ENCODE peak calls at places on chromosome 6, in six cellular contexts. X is CD8-positive, alpha-beta T cell; T is H9; F is stomach; J is fibroblast of lung; Q is cardiac muscle cell. I is an unnamed sample.

GRCh38 chr6:3648724-3649123 is 102.8 kb downstream of the PXDC1 start:
- DNase-seq in X (no peak), T (no peak), F (no peak), J (no peak), Q (no peak), I (no peak)

GRCh38 chr6:56361812-56362211 is 114.4 kb upstream of the COL21A1 start:
- DNase-seq in X (no peak), T (no peak), F (no peak), J (no peak), Q (no peak), I (no peak)

GRCh38 chr6:33694401-33694931 is 17.0 kb downstream of the UQCC2 start:
- DNase-seq in X (peak; percentile 73), T (no peak), F (no peak), J (peak; percentile 66), Q (peak; percentile 46), I (peak; percentile 62)

GRCh38 chr6:147922764-147923163 is 414.3 kb downstream of the SAMD5 start:
- DNase-seq in X (no peak), T (no peak), F (no peak), J (no peak), Q (no peak), I (no peak)

GRCh38 chr6:36739947-36740817 is 42.6 kb downstream of the RAB44 start:
- DNase-seq in X (no peak), T (no peak), F (no peak), J (no peak), Q (no peak), I (no peak)

GRCh38 chr6:170099387-170099786 is 191.5 kb downstream of the DLL1 start:
- DNase-seq in X (no peak), T (no peak), F (peak; percentile 13), J (no peak), Q (no peak), I (no peak)

GRCh38 chr6:137982418-137983189 is 115.5 kb downstream of the TNFAIP3 start:
- DNase-seq in X (no peak), T (no peak), F (no peak), J (no peak), Q (no peak), I (no peak)

GRCh38 chr6:96301023-96301422 is 220.6 kb upstream of the UFL1 start:
- DNase-seq in X (no peak), T (no peak), F (no peak), J (no peak), Q (no peak), I (no peak)

GRCh38 chr6:149975400-149975799 is 11.7 kb downstream of the ULBP1 start:
- DNase-seq in X (no peak), T (no peak), F (no peak), J (no peak), Q (no peak), I (no peak)

GRCh38 chr6:82686719-82687118 is 323.1 kb downstream of the TPBG start:
- DNase-seq in X (no peak), T (no peak), F (no peak), J (no peak), Q (no peak), I (no peak)

GRCh38 chr6:77124604-77125003 is 338.7 kb downstream of the HTR1B start:
- DNase-seq in X (no peak), T (no peak), F (no peak), J (no peak), Q (peak; percentile 6), I (no peak)

GRCh38 chr6:73732845-73733675 is 37.1 kb downstream of the CD109 start:
- DNase-seq in X (peak; percentile 67), T (peak; percentile 71), F (peak; percentile 59), J (peak; percentile 82), Q (peak; percentile 86), I (peak; percentile 42)

GRCh38 chr6:83221886-83222479 is 28.8 kb downstream of the RWDD2A start:
- DNase-seq in X (no peak), T (no peak), F (no peak), J (peak; percentile 70), Q (peak; percentile 67), I (no peak)

GRCh38 chr6:158764188-158764849 is 54.8 kb downstream of the EZR start:
- DNase-seq in X (no peak), T (no peak), F (no peak), J (no peak), Q (no peak), I (no peak)

GRCh38 chr6:111482236-111482958 is 621 bp downstream of the REV3L start:
- DNase-seq in X (peak; percentile 46), T (no peak), F (peak; percentile 56), J (no peak), Q (peak; percentile 45), I (peak; percentile 48)

GRCh38 chr6:16765235-16765634 is 4.0 kb upstream of the ATXN1 start:
- DNase-seq in X (no peak), T (no peak), F (no peak), J (no peak), Q (no peak), I (no peak)
- H3K4me1 ChIP-seq in X (peaks cover 36% of the 10 kb centered on the region), T (peaks cover 2% of the 10 kb centered on the region), F (peaks cover 29% of the 10 kb centered on the region), J (peaks cover 25% of the 10 kb centered on the region), Q (peaks cover 26% of the 10 kb centered on the region), I (peaks cover 45% of the 10 kb centered on the region)

DNA sequence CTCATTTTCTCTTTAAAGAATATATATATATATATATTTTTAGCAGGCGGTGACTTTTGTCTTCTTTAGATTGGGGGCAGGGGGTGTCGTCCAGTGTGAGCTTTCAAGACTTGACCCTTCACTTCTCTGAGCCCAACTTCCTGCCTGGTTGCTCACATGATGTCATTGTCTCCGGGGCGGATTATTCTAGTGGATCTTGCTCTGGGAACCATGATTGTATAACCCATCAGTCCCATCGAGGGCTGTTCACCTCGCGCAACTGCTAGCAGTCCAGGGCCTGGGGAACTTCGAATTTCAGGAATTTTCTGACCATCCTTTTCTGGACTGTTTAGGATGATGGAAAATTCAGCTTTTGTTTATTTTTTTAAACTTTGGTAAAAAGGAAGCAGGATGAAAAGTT is 1.0 kb downstream of the IGF2R start:
- DNase-seq in X (peak; percentile 35), T (no peak), F (peak; percentile 46), J (peak; percentile 79), Q (peak; percentile 73), I (no peak)
- H3K4me1 ChIP-seq in X (peaks cover 48% of the 10 kb centered on the region), T (peaks cover 7% of the 10 kb centered on the region), F (peaks cover 49% of the 10 kb centered on the region), J (peaks cover 16% of the 10 kb centered on the region), Q (peaks cover 38% of the 10 kb centered on the region), I (peaks cover 48% of the 10 kb centered on the region)

GRCh38 chr6:139159016-139159415 is 24.1 kb downstream of the HECA start:
- DNase-seq in X (no peak), T (no peak), F (no peak), J (no peak), Q (no peak), I (no peak)
- H3K4me1 ChIP-seq in X (peaks cover 88% of the 10 kb centered on the region), T (peaks cover 3% of the 10 kb centered on the region), F (peaks cover 7% of the 10 kb centered on the region), J (peaks cover 2% of the 10 kb centered on the region), Q (no peaks in the 10 kb centered on the region), I (peaks cover 88% of the 10 kb centered on the region)

GRCh38 chr6:421211-421610 is 29.7 kb downstream of the IRF4 start:
- DNase-seq in X (no peak), T (no peak), F (no peak), J (no peak), Q (no peak), I (no peak)
- H3K4me1 ChIP-seq in X (no peaks in the 10 kb centered on the region), T (no peaks in the 10 kb centered on the region), F (no peaks in the 10 kb centered on the region), J (peaks cover 6% of the 10 kb centered on the region), Q (no peaks in the 10 kb centered on the region), I (no peaks in the 10 kb centered on the region)

DNA sequence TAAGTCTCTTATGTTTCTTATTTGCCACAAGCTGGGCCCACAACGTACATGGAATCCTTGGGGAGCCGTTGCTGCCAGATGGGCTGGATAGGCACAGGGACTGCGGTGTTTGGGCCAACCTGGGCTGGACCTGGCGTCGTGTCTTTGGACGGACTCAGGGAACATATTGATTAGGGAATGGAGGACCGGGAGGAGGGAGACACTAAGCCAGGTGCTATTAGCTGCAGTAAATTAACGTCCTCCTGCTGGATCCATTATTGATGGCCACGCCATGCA is 79.6 kb upstream of the AFDN start:
- DNase-seq in X (no peak), T (no peak), F (no peak), J (no peak), Q (no peak), I (no peak)
- H3K4me1 ChIP-seq in X (no peaks in the 10 kb centered on the region), T (peaks cover 4% of the 10 kb centered on the region), F (peaks cover 27% of the 10 kb centered on the region), J (no peaks in the 10 kb centered on the region), Q (no peaks in the 10 kb centered on the region), I (no peaks in the 10 kb centered on the region)

DNA sequence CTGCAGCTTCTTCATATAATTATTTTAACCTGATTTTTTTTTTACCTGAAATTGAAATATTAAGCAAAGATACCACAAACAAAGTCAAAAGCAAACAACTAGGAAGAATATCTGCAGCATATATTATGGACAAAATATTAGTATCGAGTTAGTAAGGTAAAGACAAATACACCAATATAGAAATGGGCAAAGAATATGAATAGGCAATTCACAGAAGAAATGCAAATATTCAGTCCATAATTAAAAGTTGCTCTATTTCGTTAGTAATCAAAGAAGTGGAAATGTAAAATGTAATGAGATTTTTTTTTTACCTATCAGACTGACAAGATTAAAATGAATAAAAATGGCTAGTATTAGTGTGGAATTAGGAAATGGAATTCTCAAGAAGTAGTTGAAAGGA is 121.5 kb downstream of the CD83 start:
- DNase-seq in X (no peak), T (no peak), F (no peak), J (no peak), Q (no peak), I (no peak)
- H3K4me1 ChIP-seq in X (no peaks in the 10 kb centered on the region), T (no peaks in the 10 kb centered on the region), F (no peaks in the 10 kb centered on the region), J (no peaks in the 10 kb centered on the region), Q (no peaks in the 10 kb centered on the region), I (no peaks in the 10 kb centered on the region)

GRCh38 chr6:1283486-1283885 is 28.4 kb upstream of the FOXQ1 start:
- DNase-seq in X (no peak), T (no peak), F (no peak), J (no peak), Q (no peak), I (no peak)
- H3K4me1 ChIP-seq in X (no peaks in the 10 kb centered on the region), T (peaks cover 4% of the 10 kb centered on the region), F (peaks cover 6% of the 10 kb centered on the region), J (peaks cover 14% of the 10 kb centered on the region), Q (no peaks in the 10 kb centered on the region), I (no peaks in the 10 kb centered on the region)

GRCh38 chr6:163520956-163521355 is 106.4 kb downstream of the QKI start:
- DNase-seq in X (no peak), T (no peak), F (no peak), J (no peak), Q (no peak), I (no peak)
- H3K4me1 ChIP-seq in X (peaks cover 6% of the 10 kb centered on the region), T (no peaks in the 10 kb centered on the region), F (no peaks in the 10 kb centered on the region), J (no peaks in the 10 kb centered on the region), Q (peaks cover 27% of the 10 kb centered on the region), I (no peaks in the 10 kb centered on the region)

GRCh38 chr6:35381132-35381531 is 38.8 kb downstream of the PPARD start:
- DNase-seq in X (no peak), T (no peak), F (no peak), J (peak; percentile 66), Q (no peak), I (no peak)
- H3K4me1 ChIP-seq in X (peaks cover 8% of the 10 kb centered on the region), T (no peaks in the 10 kb centered on the region), F (no peaks in the 10 kb centered on the region), J (peaks cover 25% of the 10 kb centered on the region), Q (peaks cover 10% of the 10 kb centered on the region), I (no peaks in the 10 kb centered on the region)

GRCh38 chr6:53894086-53894485 is 99.3 kb downstream of the LRRC1 start:
- DNase-seq in X (peak; percentile 16), T (no peak), F (no peak), J (peak; percentile 44), Q (peak; percentile 29), I (no peak)
- H3K4me1 ChIP-seq in X (no peaks in the 10 kb centered on the region), T (peaks cover 4% of the 10 kb centered on the region), F (no peaks in the 10 kb centered on the region), J (peaks cover 2% of the 10 kb centered on the region), Q (peaks cover 3% of the 10 kb centered on the region), I (no peaks in the 10 kb centered on the region)

I was measured in CD8-positive, alpha-beta memory T cell.